ENCODE peak calls at places on chromosomes 2 and 18, in five cellular contexts. One of them, this sample, is unnamed.

GRCh38 chr2:74555610-74556103 is 1.1 kb downstream of the DOK1 start:
- DNase-seq in cardiac fibroblast: no peak
- DNase-seq in AG10803: no peak
- DNase-seq in thoracic aorta: no peak
- DNase-seq in cardiac muscle cell: no peak
- DNase-seq in this sample: no peak

GRCh38 chr2:189049709-189050108 is 75.5 kb downstream of the COL3A1 start:
- DNase-seq in cardiac fibroblast: no peak
- DNase-seq in AG10803: no peak
- DNase-seq in thoracic aorta: no peak
- DNase-seq in cardiac muscle cell: peak; percentile 9
- DNase-seq in this sample: no peak

GRCh38 chr2:17827306-17827705 is 11.0 kb downstream of the MSGN1 start:
- DNase-seq in cardiac fibroblast: no peak
- DNase-seq in AG10803: no peak
- DNase-seq in thoracic aorta: no peak
- DNase-seq in cardiac muscle cell: no peak
- DNase-seq in this sample: no peak

GRCh38 chr2:191499874-191500565 is 177.9 kb upstream of the NABP1 start:
- DNase-seq in cardiac fibroblast: no peak
- DNase-seq in AG10803: peak; percentile 93
- DNase-seq in thoracic aorta: no peak
- DNase-seq in cardiac muscle cell: peak; percentile 25
- DNase-seq in this sample: no peak

GRCh38 chr2:105397025-105397722 is 1.7 kb downstream of the FHL2 start:
- DNase-seq in cardiac fibroblast: no peak
- DNase-seq in AG10803: no peak
- DNase-seq in thoracic aorta: no peak
- DNase-seq in cardiac muscle cell: peak; percentile 60
- DNase-seq in this sample: peak; percentile 53

GRCh38 chr2:170819941-170820646 is 3.4 kb downstream of the GAD1 start:
- DNase-seq in cardiac fibroblast: no peak
- DNase-seq in AG10803: no peak
- DNase-seq in thoracic aorta: no peak
- DNase-seq in cardiac muscle cell: no peak
- DNase-seq in this sample: no peak

GRCh38 chr2:96789245-96789617 is 26.8 kb upstream of the CNNM3 start:
- DNase-seq in cardiac fibroblast: no peak
- DNase-seq in AG10803: no peak
- DNase-seq in thoracic aorta: no peak
- DNase-seq in cardiac muscle cell: no peak
- DNase-seq in this sample: no peak

GRCh38 chr2:176188969-176189665 is 649 bp downstream of the HOXD1 start:
- DNase-seq in cardiac fibroblast: no peak
- DNase-seq in AG10803: no peak
- DNase-seq in thoracic aorta: no peak
- DNase-seq in cardiac muscle cell: no peak
- DNase-seq in this sample: no peak

GRCh38 chr18:34773378-34773777 is 63.3 kb downstream of the DTNA start:
- DNase-seq in cardiac fibroblast: peak; percentile 48
- DNase-seq in AG10803: peak; percentile 63
- DNase-seq in thoracic aorta: no peak
- DNase-seq in cardiac muscle cell: no peak
- DNase-seq in this sample: no peak

GRCh38 chr2:180040146-180040925 is 33.2 kb upstream of the CWC22 start:
- DNase-seq in cardiac fibroblast: peak; percentile 95
- DNase-seq in AG10803: peak; percentile 98
- DNase-seq in thoracic aorta: no peak
- DNase-seq in cardiac muscle cell: peak; percentile 97
- DNase-seq in this sample: no peak

GRCh38 chr2:236685979-236686520 is 116.4 kb downstream of the ACKR3 start:
- DNase-seq in cardiac fibroblast: no peak
- DNase-seq in AG10803: no peak
- DNase-seq in thoracic aorta: no peak
- DNase-seq in cardiac muscle cell: no peak
- DNase-seq in this sample: no peak

GRCh38 chr18:51068111-51068510 is 38.1 kb downstream of the SMAD4 start:
- DNase-seq in cardiac fibroblast: peak; percentile 73
- DNase-seq in AG10803: peak; percentile 74
- DNase-seq in thoracic aorta: no peak
- DNase-seq in cardiac muscle cell: peak; percentile 71
- DNase-seq in this sample: no peak

GRCh38 chr2:213098612-213099011 is 52.8 kb downstream of the IKZF2 start:
- DNase-seq in cardiac fibroblast: no peak
- DNase-seq in AG10803: no peak
- DNase-seq in thoracic aorta: no peak
- DNase-seq in cardiac muscle cell: no peak
- DNase-seq in this sample: no peak

GRCh38 chr2:201465524-201465971 is 14.0 kb downstream of the STRADB start:
- DNase-seq in cardiac fibroblast: peak; percentile 22
- DNase-seq in AG10803: no peak
- DNase-seq in thoracic aorta: no peak
- DNase-seq in cardiac muscle cell: peak; percentile 10
- DNase-seq in this sample: no peak

GRCh38 chr2:53767405-53768232 is at the start of gene CHAC2:
- DNase-seq in cardiac fibroblast: peak; percentile 84
- DNase-seq in AG10803: peak; percentile 71
- DNase-seq in thoracic aorta: peak; percentile 33
- DNase-seq in cardiac muscle cell: peak; percentile 83
- DNase-seq in this sample: peak; percentile 87

GRCh38 chr2:218024336-218024735 is 21.5 kb upstream of the TNS1 start:
- DNase-seq in cardiac fibroblast: no peak
- DNase-seq in AG10803: no peak
- DNase-seq in thoracic aorta: no peak
- DNase-seq in cardiac muscle cell: no peak
- DNase-seq in this sample: no peak

GRCh38 chr2:120222186-120223033 is 790 bp downstream of the TMEM185B start:
- DNase-seq in cardiac fibroblast: no peak
- DNase-seq in AG10803: no peak
- DNase-seq in thoracic aorta: no peak
- DNase-seq in cardiac muscle cell: no peak
- DNase-seq in this sample: no peak

GRCh38 chr2:127614731-127615130 is 31.2 kb upstream of the GPR17 start:
- DNase-seq in cardiac fibroblast: peak; percentile 37
- DNase-seq in AG10803: peak; percentile 88
- DNase-seq in thoracic aorta: no peak
- DNase-seq in cardiac muscle cell: no peak
- DNase-seq in this sample: no peak

GRCh38 chr18:58615150-58616132 is 13.4 kb downstream of the ALPK2 start:
- DNase-seq in cardiac fibroblast: no peak
- DNase-seq in AG10803: no peak
- DNase-seq in thoracic aorta: no peak
- DNase-seq in cardiac muscle cell: no peak
- DNase-seq in this sample: no peak

GRCh38 chr2:228845162-228845910 is 425.8 kb downstream of the PID1 start:
- DNase-seq in cardiac fibroblast: no peak
- DNase-seq in AG10803: no peak
- DNase-seq in thoracic aorta: no peak
- DNase-seq in cardiac muscle cell: no peak
- DNase-seq in this sample: no peak

GRCh38 chr18:37568671-37569070 is 3.1 kb upstream of the CELF4 start:
- DNase-seq in cardiac fibroblast: no peak
- DNase-seq in AG10803: no peak
- DNase-seq in thoracic aorta: no peak
- DNase-seq in cardiac muscle cell: no peak
- DNase-seq in this sample: no peak

GRCh38 chr2:86016581-86016980 is 89.1 kb downstream of the POLR1A start:
- DNase-seq in cardiac fibroblast: no peak
- DNase-seq in AG10803: no peak
- DNase-seq in thoracic aorta: no peak
- DNase-seq in cardiac muscle cell: no peak
- DNase-seq in this sample: no peak

GRCh38 chr2:191625016-191625415 is 52.9 kb upstream of the NABP1 start:
- DNase-seq in cardiac fibroblast: peak; percentile 76
- DNase-seq in AG10803: peak; percentile 26
- DNase-seq in thoracic aorta: no peak
- DNase-seq in cardiac muscle cell: peak; percentile 48
- DNase-seq in this sample: no peak

GRCh38 chr2:44126106-44126797 is 42.4 kb upstream of the PPM1B start:
- DNase-seq in cardiac fibroblast: no peak
- DNase-seq in AG10803: peak; percentile 6
- DNase-seq in thoracic aorta: no peak
- DNase-seq in cardiac muscle cell: no peak
- DNase-seq in this sample: no peak

GRCh38 chr2:70091364-70091763 is 4.1 kb downstream of the PCBP1 start:
- DNase-seq in cardiac fibroblast: no peak
- DNase-seq in AG10803: no peak
- DNase-seq in thoracic aorta: no peak
- DNase-seq in cardiac muscle cell: no peak
- DNase-seq in this sample: no peak

GRCh38 chr2:16774980-16775963 is 109.6 kb upstream of the CYRIA start:
- DNase-seq in cardiac fibroblast: peak; percentile 11
- DNase-seq in AG10803: no peak
- DNase-seq in thoracic aorta: no peak
- DNase-seq in cardiac muscle cell: peak; percentile 19
- DNase-seq in this sample: no peak

GRCh38 chr2:43340066-43340465 is 113.7 kb upstream of the ZFP36L2 start:
- DNase-seq in cardiac fibroblast: peak; percentile 70
- DNase-seq in AG10803: peak; percentile 88
- DNase-seq in thoracic aorta: no peak
- DNase-seq in cardiac muscle cell: peak; percentile 76
- DNase-seq in this sample: no peak

DNA sequence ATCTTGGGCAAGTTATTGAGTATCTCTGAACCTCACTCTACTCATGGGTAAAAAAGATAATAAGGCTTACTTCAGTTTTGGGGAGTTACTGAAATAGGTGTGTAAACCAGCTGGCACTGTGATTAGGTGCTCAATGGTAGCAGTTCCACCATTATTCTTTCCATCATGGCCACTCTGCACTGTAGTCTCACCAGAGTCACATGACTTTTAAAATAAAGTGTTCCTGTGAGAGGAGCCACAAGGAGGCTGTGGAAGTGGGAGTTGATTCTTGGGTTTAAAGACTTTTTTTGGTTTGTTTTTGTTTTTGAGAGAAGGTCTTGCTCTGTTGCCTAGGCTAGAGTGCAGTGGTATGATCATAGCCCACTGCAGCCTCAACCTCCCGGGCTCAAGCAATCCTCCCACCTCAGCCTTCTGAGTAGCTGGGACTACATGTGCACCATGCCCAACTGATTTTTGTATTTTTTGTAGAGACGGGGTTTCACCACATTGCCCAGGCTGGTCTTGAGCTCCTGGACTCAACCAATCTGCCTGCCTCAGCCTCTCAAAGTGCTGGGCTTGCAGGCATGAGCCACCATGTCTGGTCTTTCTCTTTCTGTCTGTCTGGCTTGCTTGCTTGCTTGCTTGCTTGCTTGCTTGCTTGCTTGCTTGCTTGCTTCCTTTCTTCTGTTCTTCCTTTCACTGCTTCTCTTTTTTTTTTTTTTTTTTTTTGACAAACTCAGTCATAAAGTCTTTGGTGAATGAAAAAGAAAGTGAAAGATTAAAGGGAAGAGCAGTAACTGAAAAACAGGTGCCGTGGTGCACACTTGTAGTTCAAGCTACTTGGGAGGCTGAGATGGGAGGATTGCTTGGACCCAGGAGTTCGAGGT is 21.2 kb upstream of the ACVR1 start:
- DNase-seq in cardiac fibroblast: no peak
- DNase-seq in AG10803: no peak
- DNase-seq in thoracic aorta: no peak
- DNase-seq in cardiac muscle cell: no peak
- DNase-seq in this sample: no peak
- H3K4me3 ChIP-seq in cardiac fibroblast: no peak overlapping the region
- H3K4me3 ChIP-seq in AG10803: no peak overlapping the region
- H3K4me3 ChIP-seq in thoracic aorta: peak overlapping the region; percentile 4
- H3K4me3 ChIP-seq in cardiac muscle cell: no peak overlapping the region
- H3K4me3 ChIP-seq in this sample: no peak overlapping the region

DNA sequence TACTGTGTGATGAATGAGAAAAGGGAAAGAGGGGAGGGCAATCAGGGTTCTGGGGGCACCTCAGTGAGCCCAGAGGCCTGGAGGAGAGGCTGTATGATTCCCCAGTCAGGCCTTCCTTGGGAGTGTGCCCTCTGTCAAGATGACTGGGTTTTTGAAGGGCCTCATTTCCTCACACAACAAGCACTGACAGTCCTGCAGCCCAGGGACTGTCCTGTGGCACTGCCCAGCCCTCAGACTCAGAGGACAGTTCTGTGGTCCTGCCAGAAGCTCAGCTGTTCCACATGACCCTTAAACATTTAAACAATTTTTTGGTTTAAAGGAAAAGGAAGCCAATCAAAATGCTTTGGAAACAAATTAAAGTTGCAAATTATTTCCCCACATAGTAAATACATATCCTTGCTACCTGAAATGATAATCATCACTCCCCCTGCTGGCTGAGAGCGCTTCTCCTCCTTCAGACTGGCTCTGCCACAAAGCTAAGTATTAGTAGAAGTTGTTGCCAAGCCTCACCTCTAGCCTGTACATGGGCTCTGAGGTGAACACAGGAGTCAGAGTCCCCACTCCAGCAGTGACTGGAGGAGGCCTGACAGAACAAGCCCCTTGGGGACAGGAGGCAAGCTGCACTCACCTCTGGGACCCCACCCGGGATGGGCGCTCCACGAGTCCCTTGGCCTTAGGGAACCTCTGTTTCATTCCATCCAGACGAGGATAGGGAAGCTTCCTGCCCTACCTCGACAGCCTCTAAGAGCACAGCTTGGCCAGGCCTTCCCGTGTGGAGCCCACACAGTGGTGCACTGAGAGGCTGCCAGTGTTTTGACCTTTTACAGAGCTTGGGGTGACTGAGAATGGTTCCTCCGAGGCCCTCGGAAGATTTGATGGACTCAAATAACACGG is 91.2 kb upstream of the SMAD7 start:
- DNase-seq in cardiac fibroblast: peak; percentile 74
- DNase-seq in AG10803: peak; percentile 62
- DNase-seq in thoracic aorta: no peak
- DNase-seq in cardiac muscle cell: peak; percentile 67
- DNase-seq in this sample: peak; percentile 74
- TF ChIP-seq CTCF in cardiac fibroblast: peak; percentile 73
- TF ChIP-seq CTCF in AG10803: peak; percentile 73
- TF ChIP-seq CTCF in thoracic aorta: peak; percentile 66
- TF ChIP-seq CTCF in cardiac muscle cell: peak; percentile 61
- TF ChIP-seq CTCF in this sample: peak; percentile 74

GRCh38 chr18:11980148-11980554 is 1.2 kb upstream of the IMPA2 start:
- DNase-seq in cardiac fibroblast: no peak
- DNase-seq in AG10803: no peak
- DNase-seq in thoracic aorta: no peak
- DNase-seq in cardiac muscle cell: no peak
- DNase-seq in this sample: no peak

GRCh38 chr18:11981633-11982366 is 493 bp downstream of the IMPA2 start:
- DNase-seq in cardiac fibroblast: peak; percentile 28
- DNase-seq in AG10803: peak; percentile 13
- DNase-seq in thoracic aorta: no peak
- DNase-seq in cardiac muscle cell: peak; percentile 34
- DNase-seq in this sample: peak; percentile 73

GRCh38 chr18:11980555-11981382 is 538 bp upstream of the IMPA2 start:
- DNase-seq in cardiac fibroblast: peak; percentile 98
- DNase-seq in AG10803: peak; percentile 96
- DNase-seq in thoracic aorta: peak; percentile 92
- DNase-seq in cardiac muscle cell: peak; percentile 100
- DNase-seq in this sample: peak; percentile 97

GRCh38 chr18:11982981-11983380 is 1.7 kb downstream of the IMPA2 start:
- DNase-seq in cardiac fibroblast: no peak
- DNase-seq in AG10803: no peak
- DNase-seq in thoracic aorta: no peak
- DNase-seq in cardiac muscle cell: no peak
- DNase-seq in this sample: no peak

GRCh38 chr18:11981383-11981632 is at the start of gene IMPA2:
- DNase-seq in cardiac fibroblast: no peak
- DNase-seq in AG10803: no peak
- DNase-seq in thoracic aorta: no peak
- DNase-seq in cardiac muscle cell: no peak
- DNase-seq in this sample: no peak
- H3K4me3 ChIP-seq in cardiac fibroblast: peak within 1 kb of the TSS; percentile 51
- H3K4me3 ChIP-seq in AG10803: peak within 1 kb of the TSS; percentile 62
- H3K4me3 ChIP-seq in thoracic aorta: peak within 1 kb of the TSS; percentile 79
- H3K4me3 ChIP-seq in cardiac muscle cell: peak within 1 kb of the TSS; percentile 85
- H3K4me3 ChIP-seq in this sample: peak within 1 kb of the TSS; percentile 81

GRCh38 chr2:174625031-174625430 is 27.4 kb upstream of the WIPF1 start:
- DNase-seq in cardiac fibroblast: no peak
- DNase-seq in AG10803: no peak
- DNase-seq in thoracic aorta: no peak
- DNase-seq in cardiac muscle cell: no peak
- DNase-seq in this sample: no peak
- TF ChIP-seq CTCF in cardiac fibroblast: no peak
- TF ChIP-seq CTCF in AG10803: no peak
- TF ChIP-seq CTCF in thoracic aorta: no peak
- TF ChIP-seq CTCF in cardiac muscle cell: no peak
- TF ChIP-seq CTCF in this sample: no peak

This sample was measured in right atrium auricular region.